ENCODE peak calls at places on chromosomes 4 and X, in seven cellular contexts. I, P, Q, M, U, Y and F are unnamed samples.

GRCh38 chrX:136057567-136057966 is 72.3 kb downstream of the SLC9A6 start:
- DNase-seq in M (no peak), Y (no peak), I (no peak), Q (no peak), P (no peak), U (no peak), F (no peak)

GRCh38 chrX:67781132-67781531 is 237.3 kb downstream of the AR start:
- DNase-seq in U (peak; percentile 10), M (no peak), I (no peak), P (no peak), Q (no peak), Y (peak; percentile 15), F (no peak)

GRCh38 chrX:44775726-44776125 is 68.1 kb upstream of the DUSP21 start:
- DNase-seq in U (no peak), M (no peak), P (no peak), I (no peak), Y (no peak), Q (peak; percentile 20), F (no peak)

GRCh38 chr4:101865501-101866062 is 75.1 kb downstream of the BANK1 start:
- DNase-seq in M (peak; percentile 50), U (peak; percentile 40), Y (peak; percentile 10), Q (no peak), I (no peak), P (no peak), F (no peak)

GRCh38 chrX:13851996-13852695 is 35.3 kb upstream of the GPM6B start:
- DNase-seq in I (no peak), Q (no peak), M (no peak), Y (no peak), U (no peak), P (no peak), F (no peak)

GRCh38 chr4:89288430-89288829 is 19.2 kb downstream of the GPRIN3 start:
- DNase-seq in U (no peak), M (no peak), I (no peak), Y (no peak), P (no peak), Q (no peak), F (no peak)

GRCh38 chr4:182143822-182144620 is 99.2 kb upstream of the TENM3 start:
- DNase-seq in I (no peak), U (peak; percentile 37), Q (peak; percentile 15), P (peak; percentile 60), Y (peak; percentile 87), M (peak; percentile 82), F (no peak)

GRCh38 chr4:118389731-118390520 is 37.1 kb upstream of the PRSS12 start:
- DNase-seq in U (peak; percentile 23), I (no peak), P (no peak), Y (peak; percentile 31), M (no peak), Q (no peak), F (no peak)

GRCh38 chr4:8010618-8011017 is 71.0 kb upstream of the AFAP1 start:
- DNase-seq in U (peak; percentile 46), I (no peak), P (peak; percentile 90), Y (no peak), Q (peak; percentile 77), M (no peak), F (no peak)

GRCh38 chrX:120522820-120523219 is 37.9 kb downstream of the CUL4B start:
- DNase-seq in Q (no peak), P (no peak), Y (no peak), M (no peak), I (no peak), U (no peak), F (no peak)

GRCh38 chr4:57612279-57612678 is 502.1 kb upstream of the IGFBP7 start:
- DNase-seq in Q (peak; percentile 5), U (no peak), P (no peak), Y (no peak), I (no peak), M (no peak), F (no peak)

GRCh38 chrX:146224442-146224841 is 406.8 kb downstream of the SLITRK2 start:
- DNase-seq in Y (no peak), P (no peak), I (no peak), Q (no peak), U (no peak), M (no peak), F (no peak)

GRCh38 chrX:118637997-118638396 is 89.4 kb upstream of the IL13RA1 start:
- DNase-seq in I (no peak), M (no peak), U (no peak), Y (no peak), P (no peak), Q (no peak), F (no peak)

GRCh38 chr4:140697709-140698560 is 58.2 kb downstream of the TBC1D9 start:
- DNase-seq in Y (no peak), U (no peak), Q (no peak), P (no peak), I (no peak), M (no peak), F (no peak)

GRCh38 chrX:20244936-20245335 is 21.8 kb downstream of the RPS6KA3 start:
- DNase-seq in P (no peak), Q (no peak), I (no peak), M (no peak), U (no peak), Y (peak; percentile 38), F (no peak)

GRCh38 chrX:13239272-13239671 is 80.6 kb downstream of the ATXN3L start:
- DNase-seq in Y (no peak), P (no peak), M (no peak), I (no peak), Q (no peak), U (no peak), F (no peak)

GRCh38 chrX:150643271-150643670 is 49.9 kb upstream of the MTMR1 start:
- DNase-seq in Q (no peak), U (no peak), I (no peak), Y (no peak), P (no peak), M (no peak), F (no peak)

GRCh38 chr4:15776871-15777648 is 1.1 kb upstream of the CD38 start:
- DNase-seq in Q (no peak), M (no peak), I (no peak), Y (no peak), U (no peak), P (no peak), F (no peak)

GRCh38 chr4:119116925-119117900 is 18.4 kb upstream of the MYOZ2 start:
- DNase-seq in I (no peak), Y (no peak), U (no peak), Q (no peak), M (no peak), P (no peak), F (no peak)

GRCh38 chrX:152898442-152898841 is 575 bp downstream of the ZNF185 start:
- DNase-seq in Y (no peak), Q (no peak), I (no peak), P (no peak), U (no peak), M (no peak), F (no peak)

GRCh38 chr4:8103421-8103820 is 55.2 kb downstream of the ABLIM2 start:
- DNase-seq in I (no peak), M (no peak), U (no peak), Y (no peak), P (no peak), Q (no peak), F (no peak)

GRCh38 chrX:66022742-66023725 is 16.8 kb downstream of the VSIG4 start:
- DNase-seq in M (no peak), Q (no peak), P (no peak), I (no peak), U (no peak), Y (no peak), F (no peak)

GRCh38 chr4:30380404-30380998 is 339.7 kb upstream of the PCDH7 start:
- DNase-seq in Y (peak; percentile 39), U (no peak), P (no peak), I (no peak), M (peak; percentile 27), Q (peak; percentile 28), F (no peak)

GRCh38 chrX:53717205-53717604 is 30.7 kb upstream of the HUWE1 start:
- DNase-seq in Q (no peak), Y (no peak), I (no peak), P (no peak), U (no peak), M (no peak), F (no peak)

GRCh38 chr4:182738283-182739047 is 178.7 kb downstream of the DCTD start:
- DNase-seq in P (no peak), U (no peak), M (no peak), I (no peak), Y (no peak), Q (no peak), F (no peak)

GRCh38 chr4:19615086-19615689 is 636.5 kb upstream of the SLIT2 start:
- DNase-seq in M (no peak), U (no peak), Q (no peak), I (no peak), Y (peak; percentile 1), P (no peak), F (no peak)

GRCh38 chr4:165289429-165289785 is 38.1 kb upstream of the MSMO1 start:
- DNase-seq in M (no peak), I (no peak), Q (no peak), Y (no peak), U (no peak), P (no peak), F (no peak)